ENCODE peak calls at places on chromosomes 1 and 21, in eight cellular contexts. A is stimulated activated CD8-positive, alpha-beta memory T cell treated with anti-CD3 and anti-CD28 coated beads, Interleukin-7, amount 100 ng/mL, for 24 hours; V is EL; M is psoas muscle; Q is LoVo; K is neural progenitor cell; O is aorta; G is CD4-positive, alpha-beta T cell. R is an unnamed sample.

GRCh38 chr1:217313096-217313495 is 317.8 kb downstream of the GPATCH2 start:
- DNase-seq in A (no peak), V (no peak), M (no peak), Q (no peak), K (no peak), O (no peak), G (no peak), R (no peak)

GRCh38 chr1:192877283-192877886 is 68.5 kb downstream of the RGS2 start:
- DNase-seq in A (no peak), V (peak; percentile 23), M (no peak), Q (no peak), K (no peak), O (no peak), G (no peak), R (peak; percentile 49)

GRCh38 chr1:247303211-247303610 is 28.5 kb downstream of the ZNF496 start:
- DNase-seq in A (no peak), V (no peak), M (no peak), Q (no peak), K (no peak), O (no peak), G (no peak), R (no peak)

GRCh38 chr1:216216304-216216703 is 206.9 kb downstream of the USH2A start:
- DNase-seq in A (no peak), V (peak; percentile 23), M (no peak), Q (no peak), K (no peak), O (no peak), G (no peak), R (no peak)

GRCh38 chr1:81617308-81618027 is 183.3 kb upstream of the ADGRL2 start:
- DNase-seq in A (no peak), V (peak; percentile 2), M (no peak), Q (no peak), K (no peak), O (no peak), G (no peak), R (no peak)

GRCh38 chr1:208159542-208160258 is 84.5 kb downstream of the PLXNA2 start:
- DNase-seq in A (no peak), V (peak; percentile 47), M (peak; percentile 72), Q (no peak), K (no peak), O (peak; percentile 69), G (no peak), R (peak; percentile 97)

GRCh38 chr1:906532-907420 is 16.9 kb upstream of the SAMD11 start:
- DNase-seq in A (no peak), V (peak; percentile 69), M (peak; percentile 15), Q (no peak), K (peak; percentile 11), O (peak; percentile 79), G (no peak), R (peak; percentile 39)

GRCh38 chr1:26993237-26994019 is at the start of gene TRNP1:
- DNase-seq in A (peak; percentile 32), V (peak; percentile 82), M (peak; percentile 60), Q (peak; percentile 72), K (peak; percentile 91), O (peak; percentile 81), G (peak; percentile 54), R (peak; percentile 52)

GRCh38 chr1:35929730-35930592 is 944 bp upstream of the AGO3 start:
- DNase-seq in A (no peak), V (peak; percentile 56), M (peak; percentile 41), Q (peak; percentile 49), K (peak; percentile 72), O (peak; percentile 74), G (peak; percentile 5), R (peak; percentile 78)

GRCh38 chr1:20449736-20450311 is 36.2 kb downstream of the CAMK2N1 start:
- DNase-seq in A (no peak), V (no peak), M (no peak), Q (no peak), K (no peak), O (no peak), G (no peak), R (no peak)

GRCh38 chr21:25913488-25913887 is 178.7 kb downstream of the GABPA start:
- DNase-seq in A (no peak), V (no peak), M (no peak), Q (no peak), K (no peak), O (no peak), G (no peak), R (no peak)

GRCh38 chr1:71521655-71522264 is 440.9 kb upstream of the ZRANB2 start:
- DNase-seq in A (no peak), V (peak; percentile 30), M (peak; percentile 12), Q (peak; percentile 27), K (peak; percentile 45), O (peak; percentile 42), G (no peak), R (peak; percentile 63)

GRCh38 chr1:8379513-8380186 is 61.7 kb downstream of the SLC45A1 start:
- DNase-seq in A (no peak), V (no peak), M (no peak), Q (no peak), K (no peak), O (no peak), G (no peak), R (no peak)

GRCh38 chr1:227901906-227902640 is 45.7 kb downstream of the WNT9A start:
- DNase-seq in A (no peak), V (peak; percentile 15), M (no peak), Q (no peak), K (peak; percentile 41), O (peak; percentile 15), G (no peak), R (peak; percentile 11)

GRCh38 chr1:90579212-90579802 is 137.8 kb downstream of the BARHL2 start:
- DNase-seq in A (no peak), V (peak; percentile 32), M (no peak), Q (peak; percentile 70), K (peak; percentile 59), O (no peak), G (no peak), R (peak; percentile 43)

GRCh38 chr1:193040011-193040410 is 19.1 kb downstream of the UCHL5 start:
- DNase-seq in A (no peak), V (no peak), M (no peak), Q (no peak), K (no peak), O (no peak), G (no peak), R (no peak)

GRCh38 chr1:59434336-59434735 is 137.4 kb downstream of the FGGY start:
- DNase-seq in A (no peak), V (peak; percentile 82), M (no peak), Q (peak; percentile 42), K (no peak), O (peak; percentile 51), G (no peak), R (peak; percentile 88)

GRCh38 chr1:111961773-111962565 is 27.5 kb downstream of the KCND3 start:
- DNase-seq in A (no peak), V (no peak), M (no peak), Q (no peak), K (no peak), O (no peak), G (no peak), R (no peak)

GRCh38 chr1:88976235-88976634 is 16.2 kb downstream of the KYAT3 start:
- DNase-seq in A (no peak), V (no peak), M (no peak), Q (no peak), K (no peak), O (no peak), G (no peak), R (no peak)

GRCh38 chr1:169271094-169271493 is 96.5 kb downstream of the NME7 start:
- DNase-seq in A (no peak), V (no peak), M (no peak), Q (no peak), K (peak; percentile 13), O (no peak), G (no peak), R (no peak)

GRCh38 chr1:219066631-219067349 is 106.9 kb upstream of the LYPLAL1 start:
- DNase-seq in A (no peak), V (peak; percentile 80), M (no peak), Q (peak; percentile 21), K (no peak), O (no peak), G (no peak), R (peak; percentile 77)

GRCh38 chr21:32209580-32209979 is 69.3 kb downstream of the MIS18A start:
- DNase-seq in A (no peak), V (no peak), M (no peak), Q (no peak), K (no peak), O (no peak), G (no peak), R (no peak)

GRCh38 chr1:94677714-94678113 is 136.2 kb upstream of the F3 start:
- DNase-seq in A (no peak), V (no peak), M (no peak), Q (no peak), K (no peak), O (no peak), G (no peak), R (no peak)

GRCh38 chr1:17281775-17282181 is 26.2 kb upstream of the PADI4 start:
- DNase-seq in A (no peak), V (no peak), M (no peak), Q (no peak), K (no peak), O (no peak), G (no peak), R (no peak)

GRCh38 chr21:18550361-18550760 is 146.8 kb upstream of the TMPRSS15 start:
- DNase-seq in A (no peak), V (no peak), M (no peak), Q (no peak), K (no peak), O (no peak), G (no peak), R (no peak)

GRCh38 chr1:235074335-235075120 is 54.1 kb downstream of the TOMM20 start:
- DNase-seq in A (no peak), V (peak; percentile 63), M (peak; percentile 55), Q (no peak), K (peak; percentile 70), O (peak; percentile 46), G (no peak), R (peak; percentile 73)

GRCh38 chr1:218866507-218866906 is 307.2 kb upstream of the LYPLAL1 start:
- DNase-seq in A (no peak), V (no peak), M (no peak), Q (no peak), K (no peak), O (no peak), G (no peak), R (no peak)

GRCh38 chr21:45467221-45467779 is 62.3 kb downstream of the COL18A1 start:
- DNase-seq in A (no peak), V (peak; percentile 68), M (peak; percentile 14), Q (no peak), K (no peak), O (peak; percentile 59), G (no peak), R (peak; percentile 38)

GRCh38 chr1:3304692-3305091 is 149.8 kb upstream of the ARHGEF16 start:
- DNase-seq in A (no peak), V (no peak), M (no peak), Q (no peak), K (no peak), O (no peak), G (no peak), R (no peak)

R was measured in myocyte.